ENCODE peak calls at places on chromosomes 7 and 10, in nine cellular contexts. C, W, B, Z, R, E, Q, L and N are unnamed samples.

GRCh38 chr10:87671416-87671815 is 11.7 kb downstream of the PAPSS2 start:
- DNase-seq in B (no peak), Q (no peak), W (no peak), Z (no peak), C (no peak), E (no peak), L (no peak), R (no peak), N (no peak)

GRCh38 chr10:13047529-13048206 is 46.2 kb upstream of the CCDC3 start:
- DNase-seq in W (no peak), R (no peak), Z (no peak), Q (no peak), L (no peak), E (no peak), B (no peak), C (no peak), N (no peak)

GRCh38 chr7:5636446-5636835 is 145.0 kb downstream of the RNF216 start:
- DNase-seq in W (no peak), Q (no peak), R (peak), L (no peak), B (no peak), C (no peak), Z (no peak), E (no peak), N (no peak)

GRCh38 chr10:99530108-99531025 is 2.4 kb upstream of the NKX2-3 start:
- DNase-seq in Q (no peak), C (no peak), Z (peak), L (no peak), R (no peak), B (no peak), W (no peak), E (no peak), N (no peak)

GRCh38 chr7:153017197-153017596 is 257.6 kb downstream of the ACTR3B start:
- DNase-seq in R (no peak), Q (no peak), Z (no peak), L (no peak), B (no peak), C (no peak), E (no peak), W (no peak), N (no peak)

GRCh38 chr10:129846991-129847391 is 117.1 kb downstream of the EBF3 start:
- DNase-seq in Z (no peak), Q (no peak), B (no peak), R (no peak), C (no peak), W (no peak), E (no peak), L (no peak), N (no peak)

GRCh38 chr7:23490357-23491131 is 20.3 kb upstream of the IGF2BP3 start:
- DNase-seq in B (no peak), Q (peak), L (peak), W (no peak), E (peak), R (peak), Z (peak), C (peak), N (no peak)

GRCh38 chr7:143510854-143511592 is 33.4 kb downstream of the TAS2R41 start:
- DNase-seq in Q (no peak), C (no peak), L (no peak), W (no peak), Z (no peak), B (no peak), R (no peak), E (no peak), N (no peak)

GRCh38 chr7:154884348-154884920 is 118.5 kb downstream of the PAXIP1 start:
- DNase-seq in L (no peak), W (no peak), C (no peak), Q (no peak), Z (no peak), E (no peak), B (no peak), R (no peak), N (no peak)

GRCh38 chr10:79292789-79293746 is 54.2 kb upstream of the PPIF start:
- DNase-seq in W (no peak), L (peak), R (no peak), Q (peak), C (no peak), B (no peak), Z (peak), E (no peak), N (peak)

GRCh38 chr10:72336259-72337038 is 18.3 kb downstream of the DNAJB12 start:
- DNase-seq in L (no peak), B (no peak), E (no peak), Q (no peak), W (no peak), C (no peak), R (no peak), Z (no peak), N (no peak)

GRCh38 chr7:29606287-29606721 is 42.7 kb downstream of the PRR15 start:
- DNase-seq in W (no peak), L (no peak), R (no peak), Q (no peak), E (no peak), B (no peak), Z (peak), C (no peak), N (no peak)

GRCh38 chr7:137287651-137288258 is 55.8 kb downstream of the PTN start:
- DNase-seq in L (no peak), E (no peak), C (no peak), Q (peak), Z (no peak), W (no peak), R (no peak), B (no peak), N (no peak)

GRCh38 chr7:1065263-1066260 is 21.2 kb downstream of the GPR146 start:
- DNase-seq in L (peak), B (no peak), Q (peak), C (peak), Z (peak), W (no peak), R (peak), E (peak), N (peak)

GRCh38 chr10:72334196-72334831 is 20.4 kb downstream of the DNAJB12 start:
- DNase-seq in E (no peak), R (no peak), C (no peak), B (no peak), Z (peak), W (no peak), Q (no peak), L (no peak), N (peak)

GRCh38 chr7:26860361-26860760 is 4.0 kb downstream of the SKAP2 start:
- DNase-seq in Z (no peak), W (peak), C (no peak), E (no peak), R (no peak), L (no peak), Q (no peak), B (no peak), N (peak)

GRCh38 chr7:16268821-16269768 is 152.2 kb downstream of the CRPPA start:
- DNase-seq in R (no peak), E (no peak), L (no peak), Z (peak), Q (no peak), C (no peak), B (no peak), W (peak), N (no peak)

GRCh38 chr7:157862731-157863130 is 525.9 kb downstream of the DNAJB6 start:
- DNase-seq in Z (no peak), E (no peak), L (no peak), R (no peak), C (no peak), Q (no peak), B (no peak), W (no peak), N (no peak)

GRCh38 chr10:35379226-35380137 is 43.2 kb downstream of the CCNY start:
- DNase-seq in L (no peak), R (no peak), E (no peak), Q (peak), Z (no peak), W (no peak), B (no peak), C (no peak), N (peak)

GRCh38 chr10:60434418-60435046 is 44.9 kb upstream of the ANK3 start:
- DNase-seq in C (no peak), E (no peak), L (no peak), R (peak), W (peak), Z (peak), Q (peak), B (no peak), N (peak)

GRCh38 chr10:13106387-13106786 is 6.4 kb downstream of the OPTN start:
- DNase-seq in Q (no peak), C (no peak), Z (no peak), L (no peak), E (no peak), W (no peak), B (no peak), R (no peak), N (no peak)

GRCh38 chr10:111175786-111176185 is 99.0 kb downstream of the ADRA2A start:
- DNase-seq in Q (no peak), R (no peak), B (no peak), Z (peak), C (no peak), L (no peak), E (no peak), W (no peak), N (no peak)

GRCh38 chr10:122194251-122194650 is 76.8 kb upstream of the BTBD16 start:
- DNase-seq in W (no peak), Z (no peak), Q (no peak), B (no peak), C (no peak), R (no peak), L (no peak), E (no peak), N (no peak)

GRCh38 chr10:99346247-99346646 is 17.1 kb downstream of the CNNM1 start:
- DNase-seq in Q (no peak), E (no peak), Z (peak), R (no peak), C (no peak), L (no peak), B (no peak), W (no peak), N (no peak)

GRCh38 chr7:65832281-65832680 is 40.6 kb upstream of the VKORC1L1 start:
- DNase-seq in Q (no peak), R (no peak), B (no peak), C (no peak), E (no peak), W (no peak), L (no peak), Z (no peak), N (peak)

GRCh38 chr7:27066148-27066547 is 29.7 kb downstream of the HOXA1 start:
- DNase-seq in Z (no peak), Q (no peak), B (no peak), L (no peak), E (no peak), R (no peak), W (no peak), C (no peak), N (no peak)

GRCh38 chr7:99764478-99764877 is 19.5 kb downstream of the CYP3A4 start:
- DNase-seq in L (no peak), W (no peak), B (no peak), C (no peak), Q (no peak), E (no peak), R (no peak), Z (no peak), N (no peak)

GRCh38 chr7:43465581-43466554 is 117.0 kb upstream of the STK17A start:
- DNase-seq in E (no peak), C (no peak), B (no peak), L (no peak), R (no peak), Q (no peak), Z (peak), W (no peak), N (no peak)

GRCh38 chr7:123201901-123202300 is 2.1 kb upstream of the SLC13A1 start:
- DNase-seq in Q (no peak), E (no peak), W (no peak), R (no peak), C (no peak), Z (no peak), L (no peak), B (no peak), N (no peak)

GRCh38 chr7:55019329-55019690 is 493 bp downstream of the EGFR start:
- DNase-seq in C (no peak), Z (no peak), L (no peak), E (no peak), R (no peak), B (no peak), Q (no peak), W (no peak), N (peak)

GRCh38 chr10:46516660-46517416 is 39.6 kb downstream of the GPRIN2 start:
- DNase-seq in Q (no peak), R (no peak), E (no peak), B (no peak), W (no peak), C (no peak), L (no peak), Z (no peak), N (no peak)

GRCh38 chr7:107879400-107880035 is 11.5 kb upstream of the DLD start:
- DNase-seq in C (no peak), L (peak), B (no peak), Z (peak), Q (peak), W (peak), E (no peak), R (no peak), N (peak)

GRCh38 chr10:118950190-118950658 is 79.3 kb upstream of the NANOS1 start:
- DNase-seq in E (no peak), R (no peak), Q (no peak), W (no peak), C (no peak), Z (no peak), L (no peak), B (no peak), N (peak)

GRCh38 chr7:98565114-98565513 is 52.0 kb upstream of the NPTX2 start:
- DNase-seq in C (no peak), L (no peak), W (no peak), Q (no peak), E (no peak), Z (no peak), R (no peak), B (no peak), N (no peak)

GRCh38 chr7:112160771-112161150 is 45.4 kb downstream of the DOCK4 start:
- DNase-seq in B (no peak), C (no peak), Z (no peak), Q (no peak), E (no peak), L (no peak), W (no peak), R (no peak), N (no peak)

GRCh38 chr10:28946479-28946878 is 269.2 kb downstream of the BAMBI start:
- DNase-seq in B (no peak), Z (no peak), E (no peak), C (no peak), R (no peak), Q (no peak), L (no peak), W (no peak), N (no peak)

GRCh38 chr7:42502022-42502421 is 265.0 kb upstream of the GLI3 start:
- DNase-seq in B (no peak), L (no peak), Q (no peak), C (no peak), E (no peak), W (no peak), R (no peak), Z (no peak), N (peak)

GRCh38 chr10:4947635-4948596 is 15.3 kb upstream of the AKR1C1 start:
- DNase-seq in W (peak), L (no peak), E (no peak), R (no peak), C (no peak), B (no peak), Q (no peak), Z (no peak), N (peak)

GRCh38 chr10:113369185-113369785 is 183.6 kb upstream of the HABP2 start:
- DNase-seq in C (no peak), R (no peak), E (no peak), L (no peak), Z (peak), W (no peak), B (no peak), Q (no peak), N (no peak)

GRCh38 chr7:125147047-125147446 is 217.4 kb upstream of the POT1 start:
- DNase-seq in W (no peak), B (no peak), Z (no peak), R (no peak), Q (no peak), C (no peak), E (no peak), L (no peak), N (no peak)